ENCODE peak calls at places on chromosomes 4 and X, in nine cellular contexts. One of them, this sample, is unnamed.
A peak's percentile ranks its signal among the peaks of the same experiment; 100 is the strongest.

GRCh38 chr4:173381610-173382009 is 10.9 kb downstream of the SAP30 start:
- DNase-seq in IMR-90: no peak
- DNase-seq in ascending aorta: no peak
- DNase-seq in kidney: no peak
- DNase-seq in astrocyte of the spinal cord: no peak
- DNase-seq in spleen: no peak
- DNase-seq in heart right ventricle: no peak
- DNase-seq in BE2C: no peak
- DNase-seq in OCI-LY7: no peak
- DNase-seq in this sample: peak; percentile 45

GRCh38 chr4:15754323-15754722 is 23.8 kb upstream of the CD38 start:
- DNase-seq in kidney: no peak
- DNase-seq in OCI-LY7: peak; percentile 17
- DNase-seq in ascending aorta: no peak
- DNase-seq in heart right ventricle: peak; percentile 15
- DNase-seq in IMR-90: peak; percentile 77
- DNase-seq in BE2C: no peak
- DNase-seq in spleen: no peak
- DNase-seq in astrocyte of the spinal cord: peak; percentile 58
- DNase-seq in this sample: peak; percentile 48

GRCh38 chr4:17613761-17614415 is 553 bp upstream of the MED28 start:
- DNase-seq in OCI-LY7: peak; percentile 16
- DNase-seq in heart right ventricle: no peak
- DNase-seq in astrocyte of the spinal cord: no peak
- DNase-seq in kidney: no peak
- DNase-seq in IMR-90: peak; percentile 87
- DNase-seq in ascending aorta: no peak
- DNase-seq in spleen: peak; percentile 80
- DNase-seq in BE2C: peak; percentile 28
- DNase-seq in this sample: peak; percentile 71

GRCh38 chr4:181807771-181808170 is 435.4 kb upstream of the TENM3 start:
- DNase-seq in spleen: no peak
- DNase-seq in astrocyte of the spinal cord: no peak
- DNase-seq in BE2C: no peak
- DNase-seq in IMR-90: peak; percentile 66
- DNase-seq in OCI-LY7: no peak
- DNase-seq in kidney: no peak
- DNase-seq in heart right ventricle: no peak
- DNase-seq in ascending aorta: no peak
- DNase-seq in this sample: no peak

GRCh38 chr4:75715105-75715799 is 9.1 kb upstream of the USO1 start:
- DNase-seq in ascending aorta: no peak
- DNase-seq in heart right ventricle: no peak
- DNase-seq in spleen: no peak
- DNase-seq in astrocyte of the spinal cord: peak; percentile 43
- DNase-seq in OCI-LY7: no peak
- DNase-seq in BE2C: no peak
- DNase-seq in IMR-90: peak; percentile 69
- DNase-seq in kidney: no peak
- DNase-seq in this sample: peak; percentile 31

GRCh38 chr4:82890913-82891727 is at the start of gene SEC31A:
- DNase-seq in spleen: peak; percentile 100
- DNase-seq in astrocyte of the spinal cord: peak; percentile 97
- DNase-seq in heart right ventricle: peak; percentile 96
- DNase-seq in ascending aorta: peak; percentile 75
- DNase-seq in BE2C: peak; percentile 98
- DNase-seq in kidney: peak; percentile 99
- DNase-seq in OCI-LY7: peak; percentile 97
- DNase-seq in IMR-90: peak; percentile 92
- DNase-seq in this sample: peak; percentile 95

GRCh38 chr4:24794916-24795665 is at the start of gene SOD3:
- DNase-seq in IMR-90: peak; percentile 86
- DNase-seq in OCI-LY7: no peak
- DNase-seq in BE2C: no peak
- DNase-seq in spleen: peak; percentile 75
- DNase-seq in astrocyte of the spinal cord: peak; percentile 79
- DNase-seq in heart right ventricle: peak; percentile 88
- DNase-seq in kidney: peak; percentile 94
- DNase-seq in ascending aorta: peak; percentile 66
- DNase-seq in this sample: peak; percentile 90

GRCh38 chr4:98528882-98529281 is 129.5 kb downstream of the TSPAN5 start:
- DNase-seq in heart right ventricle: no peak
- DNase-seq in kidney: no peak
- DNase-seq in BE2C: no peak
- DNase-seq in astrocyte of the spinal cord: no peak
- DNase-seq in spleen: no peak
- DNase-seq in ascending aorta: no peak
- DNase-seq in OCI-LY7: no peak
- DNase-seq in IMR-90: no peak
- DNase-seq in this sample: no peak

GRCh38 chr4:62014982-62015739 is 815.0 kb downstream of the ADGRL3 start:
- DNase-seq in spleen: no peak
- DNase-seq in OCI-LY7: no peak
- DNase-seq in BE2C: no peak
- DNase-seq in ascending aorta: no peak
- DNase-seq in astrocyte of the spinal cord: no peak
- DNase-seq in heart right ventricle: no peak
- DNase-seq in kidney: no peak
- DNase-seq in IMR-90: no peak
- DNase-seq in this sample: peak; percentile 5

GRCh38 chr4:117085185-117085701 is at the start of gene TRAM1L1:
- DNase-seq in astrocyte of the spinal cord: peak; percentile 79
- DNase-seq in kidney: peak; percentile 87
- DNase-seq in OCI-LY7: no peak
- DNase-seq in IMR-90: peak; percentile 63
- DNase-seq in heart right ventricle: peak; percentile 45
- DNase-seq in ascending aorta: no peak
- DNase-seq in BE2C: peak; percentile 92
- DNase-seq in spleen: peak; percentile 74
- DNase-seq in this sample: peak; percentile 54

GRCh38 chr4:145808021-145808650 is 128.2 kb downstream of the C4orf51 start:
- DNase-seq in BE2C: peak; percentile 69
- DNase-seq in astrocyte of the spinal cord: peak; percentile 96
- DNase-seq in OCI-LY7: no peak
- DNase-seq in kidney: no peak
- DNase-seq in IMR-90: peak; percentile 98
- DNase-seq in ascending aorta: no peak
- DNase-seq in heart right ventricle: peak; percentile 7
- DNase-seq in spleen: no peak
- DNase-seq in this sample: peak; percentile 92

GRCh38 chr4:73257995-73258667 is 467 bp downstream of the ANKRD17 start:
- DNase-seq in astrocyte of the spinal cord: peak; percentile 22
- DNase-seq in kidney: no peak
- DNase-seq in OCI-LY7: peak; percentile 70
- DNase-seq in BE2C: peak; percentile 53
- DNase-seq in ascending aorta: no peak
- DNase-seq in spleen: no peak
- DNase-seq in heart right ventricle: peak; percentile 38
- DNase-seq in IMR-90: peak; percentile 32
- DNase-seq in this sample: peak; percentile 32

GRCh38 chr4:159334461-159334860 is 231.6 kb downstream of the RAPGEF2 start:
- DNase-seq in spleen: no peak
- DNase-seq in astrocyte of the spinal cord: no peak
- DNase-seq in kidney: no peak
- DNase-seq in IMR-90: no peak
- DNase-seq in BE2C: no peak
- DNase-seq in OCI-LY7: no peak
- DNase-seq in ascending aorta: no peak
- DNase-seq in heart right ventricle: no peak
- DNase-seq in this sample: no peak
- TF ChIP-seq CTCF in spleen: no peak
- TF ChIP-seq CTCF in astrocyte of the spinal cord: no peak
- TF ChIP-seq CTCF in kidney: no peak
- TF ChIP-seq CTCF in IMR-90: no peak
- TF ChIP-seq CTCF in BE2C: no peak
- TF ChIP-seq CTCF in OCI-LY7: no peak
- TF ChIP-seq CTCF in ascending aorta: no peak
- TF ChIP-seq CTCF in heart right ventricle: no peak
- TF ChIP-seq CTCF in this sample: no peak

GRCh38 chr4:70182517-70183167 is 12.9 kb upstream of the ODAM start:
- DNase-seq in ascending aorta: no peak
- DNase-seq in heart right ventricle: no peak
- DNase-seq in spleen: no peak
- DNase-seq in BE2C: no peak
- DNase-seq in kidney: no peak
- DNase-seq in OCI-LY7: no peak
- DNase-seq in IMR-90: no peak
- DNase-seq in astrocyte of the spinal cord: no peak
- DNase-seq in this sample: no peak
- H3K4me3 ChIP-seq in ascending aorta: no peak overlapping the region
- H3K4me3 ChIP-seq in heart right ventricle: no peak overlapping the region
- H3K4me3 ChIP-seq in spleen: no peak overlapping the region
- H3K4me3 ChIP-seq in BE2C: no peak overlapping the region
- H3K4me3 ChIP-seq in kidney: no peak overlapping the region
- H3K4me3 ChIP-seq in OCI-LY7: no peak overlapping the region
- H3K4me3 ChIP-seq in IMR-90: no peak overlapping the region
- H3K4me3 ChIP-seq in astrocyte of the spinal cord: no peak overlapping the region
- H3K4me3 ChIP-seq in this sample: no peak overlapping the region

GRCh38 chrX:140817943-140818342 is 108.4 kb downstream of the LINC00632 start:
- DNase-seq in OCI-LY7: peak; percentile 58
- DNase-seq in astrocyte of the spinal cord: peak; percentile 22
- DNase-seq in BE2C: peak; percentile 5
- DNase-seq in spleen: no peak
- DNase-seq in heart right ventricle: no peak
- DNase-seq in IMR-90: peak; percentile 41
- DNase-seq in ascending aorta: no peak
- DNase-seq in kidney: no peak
- DNase-seq in this sample: peak; percentile 47
- TF ChIP-seq CTCF in OCI-LY7: peak; percentile 77
- TF ChIP-seq CTCF in astrocyte of the spinal cord: peak; percentile 63
- TF ChIP-seq CTCF in BE2C: peak; percentile 51
- TF ChIP-seq CTCF in spleen: peak; percentile 43
- TF ChIP-seq CTCF in heart right ventricle: peak; percentile 28
- TF ChIP-seq CTCF in IMR-90: peak; percentile 57
- TF ChIP-seq CTCF in ascending aorta: peak; percentile 49
- TF ChIP-seq CTCF in kidney: peak; percentile 19
- TF ChIP-seq CTCF in this sample: peak; percentile 55

DNA sequence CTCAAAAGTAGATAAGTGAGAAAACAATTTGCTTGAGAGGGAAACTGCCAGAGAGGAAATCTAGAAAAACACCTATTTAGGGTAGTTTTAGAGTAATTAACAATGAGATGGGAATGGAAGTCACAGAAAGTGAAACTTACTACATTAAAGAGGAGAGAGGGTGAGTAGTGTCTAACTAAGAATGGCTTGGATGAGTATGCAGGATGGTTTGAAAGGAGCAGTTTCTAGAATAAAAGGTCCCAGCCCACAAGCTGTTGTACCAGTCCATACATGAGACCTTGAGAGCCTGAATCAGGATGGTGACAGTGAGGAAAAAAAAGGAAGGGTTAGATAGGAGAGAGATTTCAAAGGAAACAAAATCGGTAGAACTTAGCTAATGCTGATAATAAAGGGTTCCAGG is 1.3 kb downstream of the GAR1 start:
- DNase-seq in heart right ventricle: no peak
- DNase-seq in BE2C: no peak
- DNase-seq in spleen: no peak
- DNase-seq in astrocyte of the spinal cord: no peak
- DNase-seq in IMR-90: no peak
- DNase-seq in ascending aorta: no peak
- DNase-seq in OCI-LY7: no peak
- DNase-seq in kidney: no peak
- DNase-seq in this sample: no peak
- H3K4me3 ChIP-seq in heart right ventricle: no peak overlapping the region
- H3K4me3 ChIP-seq in BE2C: peak overlapping the region; percentile 97
- H3K4me3 ChIP-seq in spleen: no peak overlapping the region
- H3K4me3 ChIP-seq in astrocyte of the spinal cord: peak overlapping the region; percentile 92
- H3K4me3 ChIP-seq in IMR-90: peak overlapping the region; percentile 61
- H3K4me3 ChIP-seq in ascending aorta: peak overlapping the region; percentile 80
- H3K4me3 ChIP-seq in OCI-LY7: peak overlapping the region; percentile 83
- H3K4me3 ChIP-seq in kidney: peak overlapping the region; percentile 98
- H3K4me3 ChIP-seq in this sample: peak overlapping the region; percentile 98

DNA sequence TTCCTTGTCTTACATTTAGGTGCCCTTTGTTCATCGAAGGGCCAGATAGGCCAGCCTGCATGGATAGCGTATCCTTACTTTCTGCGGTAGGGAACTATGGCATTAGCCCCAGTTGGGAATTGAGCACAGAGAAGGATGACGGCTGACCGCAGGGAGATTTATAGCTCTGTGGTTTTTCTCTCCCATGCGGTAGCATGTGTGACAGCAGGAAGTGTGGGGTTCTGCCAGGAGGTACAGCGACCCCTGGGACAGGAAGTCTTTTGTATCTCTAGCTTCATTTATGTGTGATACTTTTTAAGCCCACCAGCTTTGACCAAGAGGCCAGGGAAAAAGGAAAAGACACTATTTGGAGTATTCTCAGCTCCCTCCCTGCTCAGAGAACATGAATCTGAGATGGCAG is 33.1 kb downstream of the GAB3 start:
- DNase-seq in spleen: no peak
- DNase-seq in BE2C: peak; percentile 7
- DNase-seq in astrocyte of the spinal cord: peak; percentile 71
- DNase-seq in kidney: no peak
- DNase-seq in ascending aorta: no peak
- DNase-seq in heart right ventricle: no peak
- DNase-seq in IMR-90: peak; percentile 59
- DNase-seq in OCI-LY7: peak; percentile 52
- DNase-seq in this sample: peak; percentile 45
- TF ChIP-seq CTCF in spleen: no peak
- TF ChIP-seq CTCF in BE2C: no peak
- TF ChIP-seq CTCF in astrocyte of the spinal cord: no peak
- TF ChIP-seq CTCF in kidney: no peak
- TF ChIP-seq CTCF in ascending aorta: no peak
- TF ChIP-seq CTCF in heart right ventricle: no peak
- TF ChIP-seq CTCF in IMR-90: no peak
- TF ChIP-seq CTCF in OCI-LY7: peak; percentile 44
- TF ChIP-seq CTCF in this sample: no peak

DNA sequence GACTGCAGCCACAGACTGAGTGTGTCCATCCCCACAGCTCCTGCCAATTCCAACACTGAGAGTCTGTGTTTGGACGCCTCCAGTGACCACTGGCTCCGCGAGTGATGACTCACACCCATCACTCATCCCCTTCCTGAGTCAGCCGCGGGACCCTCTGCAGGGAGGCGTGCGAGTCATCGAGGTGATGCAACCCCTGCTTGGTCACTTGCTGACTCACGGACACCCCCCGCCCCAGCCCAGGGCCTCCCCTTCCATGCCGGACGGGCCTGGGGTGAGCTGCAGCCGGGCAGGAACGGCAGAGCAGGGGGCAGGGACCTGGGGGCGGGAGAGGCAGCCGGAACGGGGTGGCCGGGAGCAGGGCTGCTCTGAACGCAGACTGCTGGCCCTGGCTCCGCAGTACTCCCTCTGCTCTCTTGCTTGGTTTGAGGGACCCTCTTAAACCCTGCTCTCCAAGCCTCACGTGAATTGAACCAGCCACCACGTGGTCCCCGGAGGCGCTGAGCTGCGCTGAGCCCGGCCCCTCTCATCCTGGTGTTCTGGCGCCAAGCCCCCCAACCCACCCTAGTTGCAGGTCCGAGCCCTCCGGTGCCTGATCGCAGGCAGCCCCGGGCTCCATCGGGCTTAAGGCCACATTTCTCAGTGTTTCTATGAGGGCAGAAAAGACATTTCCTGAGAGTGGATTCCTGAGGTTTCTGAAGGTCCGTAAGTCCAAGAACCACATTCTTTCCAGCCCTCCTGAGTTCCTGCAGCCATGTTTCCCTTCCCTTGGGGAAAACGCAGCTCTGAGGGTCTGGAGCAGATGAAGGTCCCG is 32.4 kb downstream of the FGFRL1 start:
- DNase-seq in heart right ventricle: peak; percentile 76
- DNase-seq in OCI-LY7: no peak
- DNase-seq in ascending aorta: peak; percentile 94
- DNase-seq in spleen: peak; percentile 72
- DNase-seq in IMR-90: peak; percentile 99
- DNase-seq in astrocyte of the spinal cord: peak; percentile 99
- DNase-seq in BE2C: peak; percentile 62
- DNase-seq in kidney: peak; percentile 97
- DNase-seq in this sample: peak; percentile 99
- H3K4me3 ChIP-seq in heart right ventricle: no peak overlapping the region
- H3K4me3 ChIP-seq in OCI-LY7: no peak overlapping the region
- H3K4me3 ChIP-seq in ascending aorta: peak overlapping the region; percentile 35
- H3K4me3 ChIP-seq in spleen: no peak overlapping the region
- H3K4me3 ChIP-seq in IMR-90: no peak overlapping the region
- H3K4me3 ChIP-seq in astrocyte of the spinal cord: no peak overlapping the region
- H3K4me3 ChIP-seq in BE2C: no peak overlapping the region
- H3K4me3 ChIP-seq in kidney: no peak overlapping the region
- H3K4me3 ChIP-seq in this sample: peak overlapping the region; percentile 7